ENCODE peak calls at places on chromosomes 3 and 15, in eight cellular contexts. One of them, this sample, is unnamed.

GRCh38 chr3:160379628-160380214 is 19.3 kb downstream of the IFT80 start:
- DNase-seq in B cell: no peak
- DNase-seq in posterior vena cava: no peak
- DNase-seq in NAMALWA: no peak
- DNase-seq in NCI-H2107: no peak
- DNase-seq in Kasumi-1: no peak
- DNase-seq in amniotic stem cell: no peak
- DNase-seq in naive thymus-derived CD8-positive, alpha-beta T cell: no peak
- DNase-seq in this sample: no peak

GRCh38 chr3:156688849-156689452 is 14.6 kb downstream of the TIPARP start:
- DNase-seq in B cell: no peak
- DNase-seq in posterior vena cava: no peak
- DNase-seq in NAMALWA: no peak
- DNase-seq in NCI-H2107: no peak
- DNase-seq in Kasumi-1: no peak
- DNase-seq in amniotic stem cell: no peak
- DNase-seq in naive thymus-derived CD8-positive, alpha-beta T cell: no peak
- DNase-seq in this sample: no peak

GRCh38 chr15:31501074-31501473 is 174.4 kb downstream of the KLF13 start:
- DNase-seq in B cell: no peak
- DNase-seq in posterior vena cava: no peak
- DNase-seq in NAMALWA: no peak
- DNase-seq in NCI-H2107: no peak
- DNase-seq in Kasumi-1: no peak
- DNase-seq in amniotic stem cell: no peak
- DNase-seq in naive thymus-derived CD8-positive, alpha-beta T cell: no peak
- DNase-seq in this sample: no peak

GRCh38 chr15:47991376-47991775 is 129.4 kb upstream of the SLC24A5 start:
- DNase-seq in B cell: no peak
- DNase-seq in posterior vena cava: no peak
- DNase-seq in NAMALWA: no peak
- DNase-seq in NCI-H2107: no peak
- DNase-seq in Kasumi-1: no peak
- DNase-seq in amniotic stem cell: no peak
- DNase-seq in naive thymus-derived CD8-positive, alpha-beta T cell: no peak
- DNase-seq in this sample: no peak

GRCh38 chr3:152021951-152022461 is 148.6 kb downstream of the SUCNR1 start:
- DNase-seq in B cell: no peak
- DNase-seq in posterior vena cava: no peak
- DNase-seq in NAMALWA: no peak
- DNase-seq in NCI-H2107: no peak
- DNase-seq in Kasumi-1: peak
- DNase-seq in amniotic stem cell: peak
- DNase-seq in naive thymus-derived CD8-positive, alpha-beta T cell: no peak
- DNase-seq in this sample: no peak

GRCh38 chr15:66841953-66842681 is 140.1 kb downstream of the SMAD6 start:
- DNase-seq in B cell: peak
- DNase-seq in posterior vena cava: peak
- DNase-seq in NAMALWA: no peak
- DNase-seq in NCI-H2107: no peak
- DNase-seq in Kasumi-1: no peak
- DNase-seq in amniotic stem cell: peak
- DNase-seq in naive thymus-derived CD8-positive, alpha-beta T cell: peak
- DNase-seq in this sample: no peak

GRCh38 chr3:41424543-41425300 is 225.4 kb downstream of the CTNNB1 start:
- DNase-seq in B cell: no peak
- DNase-seq in posterior vena cava: no peak
- DNase-seq in NAMALWA: no peak
- DNase-seq in NCI-H2107: no peak
- DNase-seq in Kasumi-1: no peak
- DNase-seq in amniotic stem cell: no peak
- DNase-seq in naive thymus-derived CD8-positive, alpha-beta T cell: no peak
- DNase-seq in this sample: no peak

GRCh38 chr3:132055872-132056271 is 21.1 kb upstream of the CPNE4 start:
- DNase-seq in B cell: no peak
- DNase-seq in posterior vena cava: no peak
- DNase-seq in NAMALWA: no peak
- DNase-seq in NCI-H2107: no peak
- DNase-seq in Kasumi-1: no peak
- DNase-seq in amniotic stem cell: no peak
- DNase-seq in naive thymus-derived CD8-positive, alpha-beta T cell: no peak
- DNase-seq in this sample: no peak

GRCh38 chr3:45137656-45138181 is 8.5 kb downstream of the CDCP1 start:
- DNase-seq in B cell: no peak
- DNase-seq in posterior vena cava: no peak
- DNase-seq in NAMALWA: no peak
- DNase-seq in NCI-H2107: no peak
- DNase-seq in Kasumi-1: no peak
- DNase-seq in amniotic stem cell: no peak
- DNase-seq in naive thymus-derived CD8-positive, alpha-beta T cell: no peak
- DNase-seq in this sample: no peak

GRCh38 chr3:152269423-152270144 is 855 bp downstream of the MBNL1 start:
- DNase-seq in B cell: peak
- DNase-seq in posterior vena cava: peak
- DNase-seq in NAMALWA: peak
- DNase-seq in NCI-H2107: peak
- DNase-seq in Kasumi-1: peak
- DNase-seq in amniotic stem cell: peak
- DNase-seq in naive thymus-derived CD8-positive, alpha-beta T cell: peak
- DNase-seq in this sample: no peak

GRCh38 chr3:128385080-128385832 is 81.4 kb downstream of the DNAJB8 start:
- DNase-seq in B cell: no peak
- DNase-seq in posterior vena cava: no peak
- DNase-seq in NAMALWA: no peak
- DNase-seq in NCI-H2107: no peak
- DNase-seq in Kasumi-1: no peak
- DNase-seq in amniotic stem cell: no peak
- DNase-seq in naive thymus-derived CD8-positive, alpha-beta T cell: no peak
- DNase-seq in this sample: no peak

This sample was measured in GM19239.